ENCODE peak calls at places on chromosomes 16 and 17, in four cellular contexts. D is esophagus muscularis mucosa, P is left ventricle myocardium inferior, U is HCT116. L is an unnamed sample.

GRCh38 chr16:81376880-81377279 is 62.1 kb downstream of the GAN start:
- DNase-seq in D (no peak), P (no peak), U (peak; percentile 16), L (no peak)

GRCh38 chr16:57389087-57389468 is 15.5 kb upstream of the CCL17 start:
- DNase-seq in D (no peak), P (no peak), U (no peak), L (no peak)

GRCh38 chr17:61421460-61421859 is 21.8 kb downstream of the TBX2 start:
- DNase-seq in D (peak; percentile 66), P (no peak), U (no peak), L (no peak)

GRCh38 chr16:86608301-86608747 is 30.0 kb downstream of the FOXL1 start:
- DNase-seq in D (no peak), P (no peak), U (no peak), L (no peak)

GRCh38 chr17:61532818-61533217 is 58.2 kb downstream of the NACA2 start:
- DNase-seq in D (no peak), P (no peak), U (no peak), L (no peak)

GRCh38 chr16:86739808-86740207 is 161.5 kb downstream of the FOXL1 start:
- DNase-seq in D (no peak), P (no peak), U (no peak), L (no peak)

GRCh38 chr16:4500283-4500682 is 24.1 kb downstream of the HMOX2 start:
- DNase-seq in D (no peak), P (no peak), U (peak; percentile 27), L (no peak)

GRCh38 chr16:66673691-66674090 is 22.9 kb downstream of the CMTM4 start:
- DNase-seq in D (no peak), P (no peak), U (no peak), L (no peak)

GRCh38 chr16:11534262-11534661 is 52.5 kb downstream of the LITAF start:
- DNase-seq in D (no peak), P (no peak), U (no peak), L (no peak)

GRCh38 chr17:77733576-77734296 is 224.8 kb upstream of the TNRC6C start:
- DNase-seq in D (peak; percentile 72), P (no peak), U (no peak), L (no peak)

GRCh38 chr17:10243905-10244844 is 45.8 kb upstream of the GAS7 start:
- DNase-seq in D (no peak), P (no peak), U (no peak), L (no peak)

GRCh38 chr16:89923640-89924297 is 627 bp downstream of the TUBB3 start:
- DNase-seq in D (no peak), P (no peak), U (no peak), L (no peak)

GRCh38 chr17:77546772-77547201 is 406.0 kb downstream of the SEC14L1 start:
- DNase-seq in D (no peak), P (no peak), U (no peak), L (no peak)

GRCh38 chr17:10149573-10150399 is 48.6 kb downstream of the GAS7 start:
- DNase-seq in D (no peak), P (no peak), U (peak; percentile 46), L (no peak)

GRCh38 chr16:8874388-8874787 is 5.6 kb upstream of the CARHSP1 start:
- DNase-seq in D (no peak), P (no peak), U (no peak), L (no peak)

GRCh38 chr16:49499018-49499785 is 125.6 kb downstream of the C16orf78 start:
- DNase-seq in D (no peak), P (no peak), U (no peak), L (peak; percentile 28)

GRCh38 chr16:56343661-56344517 is 81.5 kb downstream of the AMFR start:
- DNase-seq in D (no peak), P (no peak), U (no peak), L (no peak)

GRCh38 chr17:3964203-3965122 is at the start of gene ATP2A3:
- DNase-seq in D (no peak), P (peak; percentile 27), U (no peak), L (peak; percentile 21)

GRCh38 chr17:3739422-3740124 is 15.9 kb downstream of the HASPIN start:
- DNase-seq in D (no peak), P (no peak), U (no peak), L (no peak)

GRCh38 chr16:83355570-83356218 is 452.1 kb upstream of the HSBP1 start:
- DNase-seq in D (no peak), P (no peak), U (no peak), L (no peak)

GRCh38 chr16:88955906-88956305 is 21.1 kb downstream of the CBFA2T3 start:
- DNase-seq in D (no peak), P (no peak), U (no peak), L (no peak)

GRCh38 chr16:56670640-56670934 is 973 bp downstream of the MT1H start:
- DNase-seq in D (no peak), P (no peak), U (no peak), L (no peak)

GRCh38 chr17:78284146-78284545 is 52.7 kb downstream of the TMEM235 start:
- DNase-seq in D (no peak), P (no peak), U (no peak), L (peak; percentile 63)

GRCh38 chr17:77288115-77288619 is 147.4 kb downstream of the SEC14L1 start:
- DNase-seq in D (no peak), P (no peak), U (no peak), L (no peak)

GRCh38 chr17:6698004-6698403 is 15.2 kb downstream of the SLC13A5 start:
- DNase-seq in D (no peak), P (no peak), U (no peak), L (no peak)

GRCh38 chr16:53836142-53836541 is 132.2 kb downstream of the FTO start:
- DNase-seq in D (no peak), P (no peak), U (no peak), L (no peak)

GRCh38 chr17:34650361-34650760 is 71.0 kb downstream of the TMEM132E start:
- DNase-seq in D (no peak), P (no peak), U (no peak), L (no peak)

GRCh38 chr16:28597692-28598261 is 927 bp upstream of the SULT1A2 start:
- DNase-seq in D (no peak), P (no peak), U (no peak), L (peak; percentile 60)

GRCh38 chr17:14113137-14113536 is 43.8 kb downstream of the COX10 start:
- DNase-seq in D (no peak), P (no peak), U (no peak), L (no peak)

GRCh38 chr16:3523281-3523680 is 22.5 kb downstream of the CLUAP1 start:
- DNase-seq in D (no peak), P (no peak), U (no peak), L (no peak)

GRCh38 chr17:39631403-39631802 is 4.7 kb downstream of the PPP1R1B start:
- DNase-seq in D (no peak), P (no peak), U (no peak), L (no peak)

GRCh38 chr17:65664296-65664695 is 102.8 kb upstream of the AXIN2 start:
- DNase-seq in D (no peak), P (no peak), U (no peak), L (no peak)

GRCh38 chr16:67236551-67237395 is 9.8 kb downstream of the TMEM208 start:
- DNase-seq in D (no peak), P (no peak), U (peak; percentile 69), L (peak; percentile 81)

GRCh38 chr16:29170393-29171239 is 185.8 kb downstream of the LAT start:
- DNase-seq in D (no peak), P (no peak), U (no peak), L (no peak)

GRCh38 chr17:1703063-1703462 is 7.1 kb downstream of the TLCD2 start:
- DNase-seq in D (no peak), P (no peak), U (no peak), L (no peak)

GRCh38 chr17:7673239-7673638 is 14.1 kb downstream of the TP53 start:
- DNase-seq in D (no peak), P (no peak), U (no peak), L (no peak)

GRCh38 chr16:2156025-2156848 is 655 bp downstream of the TRAF7 start:
- DNase-seq in D (no peak), P (no peak), U (no peak), L (no peak)
- H3K4me1 ChIP-seq in D (peaks cover 91% of the 10 kb centered on the region), P (peaks cover 89% of the 10 kb centered on the region), U (peaks cover 44% of the 10 kb centered on the region), L (peaks cover 39% of the 10 kb centered on the region)

GRCh38 chr17:38569701-38570512 is 35.8 kb downstream of the SRCIN1 start:
- DNase-seq in D (no peak), P (no peak), U (no peak), L (no peak)

GRCh38 chr17:38574712-38575111 is 31.0 kb downstream of the SRCIN1 start:
- DNase-seq in D (no peak), P (no peak), U (no peak), L (no peak)

GRCh38 chr17:38572292-38572664 is 33.5 kb downstream of the SRCIN1 start:
- DNase-seq in D (no peak), P (no peak), U (no peak), L (no peak)

GRCh38 chr17:38571833-38572274 is 33.9 kb downstream of the SRCIN1 start:
- DNase-seq in D (no peak), P (no peak), U (no peak), L (no peak)

DNA sequence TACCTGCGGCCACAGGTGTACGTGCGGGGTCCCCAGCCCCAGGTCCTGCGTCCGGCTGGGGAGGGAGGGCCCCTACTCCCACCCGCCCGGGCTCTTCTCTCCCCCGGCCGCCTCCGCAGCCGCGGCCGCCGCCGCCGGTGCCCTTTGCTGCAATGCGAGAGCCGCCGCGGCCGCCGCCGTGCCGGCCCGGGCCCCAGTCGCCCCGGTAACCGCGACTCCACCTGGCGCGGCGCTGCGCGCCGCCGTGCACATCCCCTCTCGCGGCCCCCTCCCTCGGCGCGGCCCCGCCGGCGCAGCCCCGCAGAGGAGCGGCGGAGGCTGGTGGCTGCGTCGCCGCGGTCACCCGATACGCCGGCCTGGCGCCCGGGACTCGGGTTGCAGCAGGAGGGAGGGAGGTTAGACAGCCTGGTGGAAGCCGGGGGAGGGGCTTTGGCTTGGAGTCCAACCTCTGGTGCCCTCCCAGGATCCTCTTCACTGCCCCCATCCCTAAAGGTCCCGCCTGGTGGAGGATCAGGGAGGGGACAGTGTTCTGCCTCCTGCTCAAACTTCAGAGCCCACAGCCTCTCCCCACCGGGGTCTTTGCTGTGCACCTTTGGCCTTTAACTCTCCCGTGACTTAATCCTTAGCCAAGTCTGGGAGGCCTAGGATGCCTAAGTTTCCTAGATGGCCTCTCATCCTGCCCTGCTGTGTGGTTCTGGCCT is 32.9 kb downstream of the SRCIN1 start:
- DNase-seq in D (no peak), P (no peak), U (no peak), L (peak; percentile 68)
- TF ChIP-seq CTCF in D (no peak), P (no peak), U (no peak), L (no peak)

GRCh38 chr17:55731586-55732250 is 9.1 kb upstream of the TMEM100 start:
- DNase-seq in D (no peak), P (peak; percentile 81), U (no peak), L (no peak)
- H3K4me1 ChIP-seq in D (peaks cover 66% of the 10 kb centered on the region), P (peaks cover 74% of the 10 kb centered on the region), U (no peaks in the 10 kb centered on the region), L (no peaks in the 10 kb centered on the region)

DNA sequence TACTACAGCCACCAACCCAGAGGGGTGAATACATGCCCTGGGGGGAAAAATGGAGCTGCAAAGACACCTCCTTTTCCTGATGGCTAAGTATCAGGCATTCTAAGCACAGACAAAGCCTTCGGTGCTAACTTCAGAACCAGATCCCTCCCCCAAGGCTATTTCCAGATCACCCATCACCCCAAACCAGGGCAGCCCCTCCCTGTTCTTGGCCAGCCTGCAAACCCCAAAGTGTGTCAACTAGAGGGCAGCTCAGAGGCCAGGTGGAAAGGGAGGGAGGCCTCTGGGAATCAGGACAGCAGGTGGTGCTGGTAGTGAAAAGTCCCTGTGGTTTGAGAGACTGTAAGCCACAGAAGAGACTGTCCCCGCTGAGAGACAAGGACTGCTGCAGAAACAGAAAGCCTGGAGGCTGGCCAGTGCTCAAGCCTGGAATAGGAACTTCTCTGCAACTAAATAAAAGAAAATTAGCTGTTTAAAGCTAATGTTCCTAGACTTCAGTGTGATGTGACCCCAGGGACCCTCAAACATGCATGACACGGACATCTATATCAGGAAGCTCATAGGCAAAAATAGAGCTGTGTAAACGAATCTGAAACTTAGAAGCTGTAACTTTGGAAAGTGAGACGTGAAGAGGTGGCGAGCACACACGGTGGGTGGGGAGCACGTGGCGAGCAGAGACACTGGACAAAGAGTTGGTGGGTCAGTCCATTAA is 9.1 kb downstream of the TUBG1 start:
- DNase-seq in D (no peak), P (peak; percentile 60), U (no peak), L (peak; percentile 79)
- TF ChIP-seq CTCF in D (peak; percentile 25), P (peak; percentile 51), U (peak; percentile 36), L (peak; percentile 38)

L was measured in Caco-2.